ENCODE peak calls at places on chromosomes 12 and 14, in nine cellular contexts. One of them, this sample, is unnamed.

GRCh38 chr12:3244219-3244750 is 167.1 kb downstream of the TSPAN9 start:
- DNase-seq in activated B cell treated with CpG ODN at 0.5 μM for 24 hours: no peak
- DNase-seq in effector memory CD4-positive, alpha-beta T cell: no peak
- DNase-seq in MCF 10A: no peak
- DNase-seq in foreskin fibroblast: no peak
- DNase-seq in tibial artery: no peak
- DNase-seq in epithelial cell of prostate: no peak
- DNase-seq in T-helper 2 cell: no peak
- DNase-seq in CD8-positive, alpha-beta memory T cell: no peak
- DNase-seq in this sample: no peak

GRCh38 chr14:56514663-56515371 is 64.8 kb upstream of the TMEM260 start:
- DNase-seq in activated B cell treated with CpG ODN at 0.5 μM for 24 hours: no peak
- DNase-seq in effector memory CD4-positive, alpha-beta T cell: no peak
- DNase-seq in MCF 10A: peak
- DNase-seq in foreskin fibroblast: peak
- DNase-seq in tibial artery: no peak
- DNase-seq in epithelial cell of prostate: no peak
- DNase-seq in T-helper 2 cell: no peak
- DNase-seq in CD8-positive, alpha-beta memory T cell: no peak
- DNase-seq in this sample: peak

GRCh38 chr12:27434673-27435565 is 11.6 kb upstream of the SMCO2 start:
- DNase-seq in activated B cell treated with CpG ODN at 0.5 μM for 24 hours: no peak
- DNase-seq in effector memory CD4-positive, alpha-beta T cell: no peak
- DNase-seq in MCF 10A: peak
- DNase-seq in foreskin fibroblast: peak
- DNase-seq in tibial artery: no peak
- DNase-seq in epithelial cell of prostate: no peak
- DNase-seq in T-helper 2 cell: peak
- DNase-seq in CD8-positive, alpha-beta memory T cell: peak
- DNase-seq in this sample: peak

GRCh38 chr14:98853063-98853729 is 418.8 kb downstream of the BCL11B start:
- DNase-seq in activated B cell treated with CpG ODN at 0.5 μM for 24 hours: no peak
- DNase-seq in effector memory CD4-positive, alpha-beta T cell: no peak
- DNase-seq in MCF 10A: no peak
- DNase-seq in foreskin fibroblast: no peak
- DNase-seq in tibial artery: no peak
- DNase-seq in epithelial cell of prostate: no peak
- DNase-seq in T-helper 2 cell: no peak
- DNase-seq in CD8-positive, alpha-beta memory T cell: no peak
- DNase-seq in this sample: no peak

GRCh38 chr12:2547273-2548044 is 247.3 kb upstream of the FKBP4 start:
- DNase-seq in activated B cell treated with CpG ODN at 0.5 μM for 24 hours: no peak
- DNase-seq in effector memory CD4-positive, alpha-beta T cell: no peak
- DNase-seq in MCF 10A: no peak
- DNase-seq in foreskin fibroblast: no peak
- DNase-seq in tibial artery: no peak
- DNase-seq in epithelial cell of prostate: no peak
- DNase-seq in T-helper 2 cell: no peak
- DNase-seq in CD8-positive, alpha-beta memory T cell: no peak
- DNase-seq in this sample: no peak

GRCh38 chr12:6684609-6685008 is 4.6 kb downstream of the ZNF384 start:
- DNase-seq in activated B cell treated with CpG ODN at 0.5 μM for 24 hours: no peak
- DNase-seq in effector memory CD4-positive, alpha-beta T cell: no peak
- DNase-seq in MCF 10A: peak
- DNase-seq in foreskin fibroblast: peak
- DNase-seq in tibial artery: no peak
- DNase-seq in epithelial cell of prostate: no peak
- DNase-seq in T-helper 2 cell: peak
- DNase-seq in CD8-positive, alpha-beta memory T cell: peak
- DNase-seq in this sample: no peak

GRCh38 chr12:49347307-49348237 is 884 bp downstream of the DNAJC22 start:
- DNase-seq in activated B cell treated with CpG ODN at 0.5 μM for 24 hours: peak
- DNase-seq in effector memory CD4-positive, alpha-beta T cell: peak
- DNase-seq in MCF 10A: peak
- DNase-seq in foreskin fibroblast: peak
- DNase-seq in tibial artery: peak
- DNase-seq in epithelial cell of prostate: no peak
- DNase-seq in T-helper 2 cell: peak
- DNase-seq in CD8-positive, alpha-beta memory T cell: peak
- DNase-seq in this sample: peak

GRCh38 chr14:93648440-93649168 is 139.7 kb downstream of the PRIMA1 start:
- DNase-seq in activated B cell treated with CpG ODN at 0.5 μM for 24 hours: no peak
- DNase-seq in effector memory CD4-positive, alpha-beta T cell: no peak
- DNase-seq in MCF 10A: peak
- DNase-seq in foreskin fibroblast: no peak
- DNase-seq in tibial artery: no peak
- DNase-seq in epithelial cell of prostate: peak
- DNase-seq in T-helper 2 cell: peak
- DNase-seq in CD8-positive, alpha-beta memory T cell: no peak
- DNase-seq in this sample: no peak

GRCh38 chr14:89030921-89031320 is 206.5 kb downstream of the TTC8 start:
- DNase-seq in activated B cell treated with CpG ODN at 0.5 μM for 24 hours: no peak
- DNase-seq in effector memory CD4-positive, alpha-beta T cell: no peak
- DNase-seq in MCF 10A: no peak
- DNase-seq in foreskin fibroblast: no peak
- DNase-seq in tibial artery: no peak
- DNase-seq in epithelial cell of prostate: no peak
- DNase-seq in T-helper 2 cell: no peak
- DNase-seq in CD8-positive, alpha-beta memory T cell: no peak
- DNase-seq in this sample: no peak

GRCh38 chr14:67815573-67816235 is 686 bp downstream of the ZFYVE26 start:
- DNase-seq in activated B cell treated with CpG ODN at 0.5 μM for 24 hours: no peak
- DNase-seq in effector memory CD4-positive, alpha-beta T cell: no peak
- DNase-seq in MCF 10A: peak
- DNase-seq in foreskin fibroblast: peak
- DNase-seq in tibial artery: no peak
- DNase-seq in epithelial cell of prostate: no peak
- DNase-seq in T-helper 2 cell: peak
- DNase-seq in CD8-positive, alpha-beta memory T cell: no peak
- DNase-seq in this sample: peak

GRCh38 chr14:56666716-56667115 is 87.1 kb downstream of the TMEM260 start:
- DNase-seq in activated B cell treated with CpG ODN at 0.5 μM for 24 hours: no peak
- DNase-seq in effector memory CD4-positive, alpha-beta T cell: no peak
- DNase-seq in MCF 10A: peak
- DNase-seq in foreskin fibroblast: peak
- DNase-seq in tibial artery: no peak
- DNase-seq in epithelial cell of prostate: no peak
- DNase-seq in T-helper 2 cell: no peak
- DNase-seq in CD8-positive, alpha-beta memory T cell: no peak
- DNase-seq in this sample: no peak

GRCh38 chr12:113762155-113762848 is 203.8 kb downstream of the RBM19 start:
- DNase-seq in activated B cell treated with CpG ODN at 0.5 μM for 24 hours: no peak
- DNase-seq in effector memory CD4-positive, alpha-beta T cell: no peak
- DNase-seq in MCF 10A: no peak
- DNase-seq in foreskin fibroblast: no peak
- DNase-seq in tibial artery: no peak
- DNase-seq in epithelial cell of prostate: no peak
- DNase-seq in T-helper 2 cell: no peak
- DNase-seq in CD8-positive, alpha-beta memory T cell: no peak
- DNase-seq in this sample: no peak